ENCODE peak calls at places on chromosomes 12 and 14, in eight cellular contexts. B, E, G, W, H, L, V and F are unnamed samples.

GRCh38 chr12:68479261-68479581 is 131.5 kb upstream of the RAP1B start:
- DNase-seq in G (no peak), B (no peak), L (no peak), H (peak; percentile 32), V (no peak), W (no peak), E (no peak), F (no peak)

GRCh38 chr12:66188584-66189475 is at the start of gene IRAK3:
- DNase-seq in L (no peak), G (no peak), V (peak; percentile 1), B (no peak), E (peak; percentile 70), W (peak; percentile 69), H (peak; percentile 69), F (no peak)

GRCh38 chr12:40020261-40020691 is 85.6 kb downstream of the SLC2A13 start:
- DNase-seq in G (no peak), L (no peak), B (no peak), W (peak; percentile 72), E (no peak), H (no peak), V (no peak), F (no peak)

GRCh38 chr14:21768116-21768874 is 94.7 kb upstream of the OR4E1 start:
- DNase-seq in B (peak; percentile 32), W (peak; percentile 86), V (no peak), L (peak; percentile 42), G (peak; percentile 15), E (peak; percentile 38), H (peak; percentile 11), F (peak; percentile 5)

GRCh38 chr12:41264281-41264680 is 76.2 kb downstream of the PDZRN4 start:
- DNase-seq in G (no peak), B (no peak), H (peak; percentile 36), W (peak; percentile 36), L (peak; percentile 3), V (no peak), E (peak; percentile 16), F (no peak)

GRCh38 chr12:97560359-97560758 is 97.8 kb downstream of the RMST start:
- DNase-seq in G (no peak), W (peak; percentile 25), V (no peak), L (no peak), H (no peak), E (no peak), B (no peak), F (no peak)

GRCh38 chr14:106872619-106873446 is 1346.5 kb downstream of the TMEM121 start:
- DNase-seq in W (peak; percentile 3), B (no peak), G (peak; percentile 17), E (no peak), H (peak; percentile 66), L (peak; percentile 84), V (no peak), F (no peak)

GRCh38 chr12:131209082-131210070 is 255.7 kb downstream of the ADGRD1 start:
- DNase-seq in W (no peak), G (no peak), V (no peak), E (no peak), B (no peak), L (no peak), H (no peak), F (no peak)

GRCh38 chr12:64518396-64518795 is 66.5 kb downstream of the TBK1 start:
- DNase-seq in B (no peak), G (no peak), L (no peak), V (no peak), H (no peak), E (no peak), W (no peak), F (no peak)

GRCh38 chr14:63388766-63389431 is 70.2 kb upstream of the GPHB5 start:
- DNase-seq in V (peak; percentile 25), H (peak; percentile 64), B (peak; percentile 21), W (peak; percentile 81), E (peak; percentile 75), G (peak; percentile 32), L (peak; percentile 37), F (peak; percentile 24)

GRCh38 chr12:101670007-101670671 is 27.3 kb upstream of the CHPT1 start:
- DNase-seq in W (peak; percentile 59), V (no peak), H (peak; percentile 19), E (peak; percentile 47), G (peak; percentile 39), L (peak; percentile 66), B (peak; percentile 62), F (no peak)

GRCh38 chr14:99990268-99991170 is 74.7 kb upstream of the EVL start:
- DNase-seq in V (no peak), W (no peak), H (no peak), G (no peak), L (no peak), E (no peak), B (no peak), F (no peak)

GRCh38 chr14:49427117-49427516 is 159.1 kb downstream of the RPS29 start:
- DNase-seq in L (no peak), B (no peak), H (no peak), V (no peak), E (no peak), G (no peak), W (no peak), F (no peak)

GRCh38 chr12:47396902-47397663 is 308.7 kb downstream of the RPAP3 start:
- DNase-seq in W (no peak), B (no peak), G (no peak), L (no peak), E (no peak), V (no peak), H (no peak), F (no peak)

GRCh38 chr14:96442355-96442754 is 50.4 kb downstream of the AK7 start:
- DNase-seq in H (no peak), W (no peak), B (no peak), V (no peak), G (no peak), E (peak; percentile 8), L (no peak), F (no peak)

DNA sequence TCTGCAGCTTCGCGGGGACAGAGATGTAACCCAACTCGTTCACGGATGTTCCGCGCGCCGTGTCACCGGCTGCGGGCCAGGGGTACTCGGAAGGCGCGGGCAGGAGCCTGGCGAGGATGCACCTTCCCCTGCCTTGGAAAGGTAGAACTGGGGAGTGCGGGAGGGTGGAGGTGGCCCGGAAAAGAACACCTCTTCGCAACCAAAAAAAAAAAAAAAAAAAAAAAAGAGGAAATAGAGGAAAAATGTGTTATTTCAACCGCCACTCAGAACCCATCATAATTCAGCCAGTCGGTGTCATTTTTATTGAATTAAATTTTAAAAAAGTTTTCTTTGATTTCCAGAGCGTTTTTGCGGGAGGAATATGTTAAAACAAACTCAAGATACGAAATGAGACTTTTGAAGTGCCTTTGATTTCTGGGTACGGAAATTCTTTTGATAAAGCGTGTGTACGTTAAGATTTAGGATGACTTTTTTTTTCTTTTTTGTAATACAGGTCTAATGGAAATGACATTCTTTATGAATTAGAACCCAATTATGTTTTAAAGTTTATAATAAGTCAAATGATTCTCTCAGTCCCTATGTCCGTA is 8.9 kb downstream of the CDKN1B start:
- DNase-seq in V (no peak), B (no peak), E (no peak), W (no peak), H (no peak), L (no peak), G (no peak), F (no peak)
- TF ChIP-seq POLR2AphosphoS5 in V (no peak), B (no peak), E (no peak), W (no peak), H (peak; percentile 40), L (no peak), G (no peak), F (no peak)

GRCh38 chr12:12792421-12792820 is 7.0 kb downstream of the APOLD1 start:
- DNase-seq in L (no peak), H (peak; percentile 73), W (no peak), B (no peak), G (no peak), V (no peak), E (no peak), F (no peak)
- H2AFZ ChIP-seq in L (no peak overlapping the region), H (peak overlapping the region; percentile 22), W (no peak overlapping the region), B (no peak overlapping the region), G (peak overlapping the region; percentile 80), V (no peak overlapping the region), E (no peak overlapping the region), F (no peak overlapping the region)

GRCh38 chr14:98877065-98877464 is 394.9 kb downstream of the BCL11B start:
- DNase-seq in B (no peak), L (no peak), H (no peak), W (no peak), E (no peak), G (no peak), V (no peak), F (no peak)
- TF ChIP-seq POLR2AphosphoS5 in B (no peak), L (no peak), H (no peak), W (no peak), E (no peak), G (no peak), V (no peak), F (no peak)

GRCh38 chr14:36625014-36625413 is 36.6 kb upstream of the PAX9 start:
- DNase-seq in G (no peak), V (no peak), L (no peak), W (no peak), E (no peak), B (no peak), H (no peak), F (no peak)
- H2AFZ ChIP-seq in G (no peak overlapping the region), V (peak overlapping the region; percentile 50), L (peak overlapping the region; percentile 7), W (peak overlapping the region; percentile 84), E (no peak overlapping the region), B (no peak overlapping the region), H (no peak overlapping the region), F (no peak overlapping the region)

GRCh38 chr12:113220593-113221180 is 577 bp upstream of the TPCN1 start:
- DNase-seq in B (no peak), G (no peak), H (no peak), W (peak; percentile 38), L (no peak), V (no peak), E (no peak), F (no peak)

GRCh38 chr12:113211160-113211559 is 10.1 kb upstream of the TPCN1 start:
- DNase-seq in L (no peak), B (no peak), W (no peak), G (no peak), V (no peak), E (no peak), H (no peak), F (no peak)

GRCh38 chr12:113214938-113215400 is 6.3 kb upstream of the TPCN1 start:
- DNase-seq in G (no peak), W (no peak), E (peak; percentile 59), L (peak; percentile 81), V (no peak), H (peak; percentile 45), B (peak; percentile 93), F (peak; percentile 80)
- TF ChIP-seq POLR2AphosphoS5 in G (no peak), W (no peak), E (peak; percentile 58), L (no peak), V (no peak), H (no peak), B (peak; percentile 38), F (no peak)